ENCODE peak calls at places on chromosomes 7 and 10, in four cellular contexts. One of them, this sample, is unnamed.

GRCh38 chr10:123081896-123082295 is 53.9 kb upstream of the HMX3 start:
- DNase-seq in fibroblast of the aortic adventitia: no peak
- DNase-seq in AG04450: no peak
- DNase-seq in upper lobe of left lung: no peak
- DNase-seq in this sample: no peak

GRCh38 chr10:49598986-49599385 is 11.1 kb upstream of the SLC18A3 start:
- DNase-seq in fibroblast of the aortic adventitia: peak
- DNase-seq in upper lobe of left lung: no peak
- DNase-seq in AG04450: no peak
- DNase-seq in this sample: peak

GRCh38 chr7:77674878-77675277 is 21.4 kb upstream of the RSBN1L start:
- DNase-seq in fibroblast of the aortic adventitia: peak
- DNase-seq in AG04450: no peak
- DNase-seq in upper lobe of left lung: no peak
- DNase-seq in this sample: no peak

GRCh38 chr7:151769189-151769821 is 107.6 kb downstream of the PRKAG2 start:
- DNase-seq in upper lobe of left lung: peak
- DNase-seq in fibroblast of the aortic adventitia: no peak
- DNase-seq in AG04450: no peak
- DNase-seq in this sample: peak

GRCh38 chr10:116978906-116979305 is 26.1 kb downstream of the SHTN1 start:
- DNase-seq in upper lobe of left lung: no peak
- DNase-seq in fibroblast of the aortic adventitia: no peak
- DNase-seq in AG04450: no peak
- DNase-seq in this sample: no peak

GRCh38 chr10:87752571-87752970 is 65.5 kb downstream of the ATAD1 start:
- DNase-seq in AG04450: no peak
- DNase-seq in fibroblast of the aortic adventitia: peak
- DNase-seq in upper lobe of left lung: no peak
- DNase-seq in this sample: no peak

GRCh38 chr7:139692723-139693122 is 85.1 kb downstream of the HIPK2 start:
- DNase-seq in fibroblast of the aortic adventitia: no peak
- DNase-seq in AG04450: no peak
- DNase-seq in upper lobe of left lung: no peak
- DNase-seq in this sample: no peak

GRCh38 chr10:6346621-6347020 is 143.9 kb downstream of the PFKFB3 start:
- DNase-seq in AG04450: no peak
- DNase-seq in fibroblast of the aortic adventitia: no peak
- DNase-seq in upper lobe of left lung: no peak
- DNase-seq in this sample: no peak

GRCh38 chr7:108310351-108310750 is 145.9 kb downstream of the NRCAM start:
- DNase-seq in upper lobe of left lung: no peak
- DNase-seq in fibroblast of the aortic adventitia: peak
- DNase-seq in AG04450: no peak
- DNase-seq in this sample: no peak

GRCh38 chr10:22230331-22230833 is 12.6 kb upstream of the EBLN1 start:
- DNase-seq in upper lobe of left lung: no peak
- DNase-seq in AG04450: no peak
- DNase-seq in fibroblast of the aortic adventitia: peak
- DNase-seq in this sample: peak

GRCh38 chr7:80729586-80730320 is 91.3 kb downstream of the CD36 start:
- DNase-seq in AG04450: no peak
- DNase-seq in upper lobe of left lung: no peak
- DNase-seq in fibroblast of the aortic adventitia: peak
- DNase-seq in this sample: no peak

GRCh38 chr7:80726731-80727130 is 88.3 kb downstream of the CD36 start:
- DNase-seq in AG04450: no peak
- DNase-seq in fibroblast of the aortic adventitia: no peak
- DNase-seq in upper lobe of left lung: no peak
- DNase-seq in this sample: no peak

GRCh38 chr7:80735330-80735729 is 96.9 kb downstream of the CD36 start:
- DNase-seq in fibroblast of the aortic adventitia: no peak
- DNase-seq in AG04450: no peak
- DNase-seq in upper lobe of left lung: no peak
- DNase-seq in this sample: no peak

GRCh38 chr7:80736371-80736770 is 97.9 kb downstream of the CD36 start:
- DNase-seq in upper lobe of left lung: no peak
- DNase-seq in fibroblast of the aortic adventitia: no peak
- DNase-seq in AG04450: no peak
- DNase-seq in this sample: no peak

GRCh38 chr7:80732635-80733034 is 94.2 kb downstream of the CD36 start:
- DNase-seq in fibroblast of the aortic adventitia: no peak
- DNase-seq in upper lobe of left lung: no peak
- DNase-seq in AG04450: no peak
- DNase-seq in this sample: no peak
- TF ChIP-seq CTCF in fibroblast of the aortic adventitia: no peak
- TF ChIP-seq CTCF in upper lobe of left lung: no peak
- TF ChIP-seq CTCF in AG04450: no peak
- TF ChIP-seq CTCF in this sample: no peak

GRCh38 chr7:134327896-134328295 is 11.2 kb upstream of the SLC35B4 start:
- DNase-seq in fibroblast of the aortic adventitia: peak
- DNase-seq in AG04450: no peak
- DNase-seq in upper lobe of left lung: no peak
- DNase-seq in this sample: peak
- TF ChIP-seq CTCF in fibroblast of the aortic adventitia: peak
- TF ChIP-seq CTCF in AG04450: peak
- TF ChIP-seq CTCF in upper lobe of left lung: no peak
- TF ChIP-seq CTCF in this sample: peak

GRCh38 chr10:120810298-120810697 is 40.9 kb upstream of the WDR11 start:
- DNase-seq in fibroblast of the aortic adventitia: no peak
- DNase-seq in upper lobe of left lung: no peak
- DNase-seq in AG04450: no peak
- DNase-seq in this sample: no peak

GRCh38 chr10:120806081-120806480 is 45.1 kb upstream of the WDR11 start:
- DNase-seq in fibroblast of the aortic adventitia: no peak
- DNase-seq in upper lobe of left lung: no peak
- DNase-seq in AG04450: no peak
- DNase-seq in this sample: no peak

GRCh38 chr10:120800528-120801323 is 50.4 kb upstream of the WDR11 start:
- DNase-seq in AG04450: no peak
- DNase-seq in fibroblast of the aortic adventitia: no peak
- DNase-seq in upper lobe of left lung: no peak
- DNase-seq in this sample: no peak

GRCh38 chr10:120804020-120804419 is 47.1 kb upstream of the WDR11 start:
- DNase-seq in upper lobe of left lung: no peak
- DNase-seq in fibroblast of the aortic adventitia: no peak
- DNase-seq in AG04450: no peak
- DNase-seq in this sample: no peak

GRCh38 chr10:120805014-120805805 is 46.0 kb upstream of the WDR11 start:
- DNase-seq in upper lobe of left lung: no peak
- DNase-seq in fibroblast of the aortic adventitia: no peak
- DNase-seq in AG04450: no peak
- DNase-seq in this sample: no peak
- TF ChIP-seq CTCF in upper lobe of left lung: no peak
- TF ChIP-seq CTCF in fibroblast of the aortic adventitia: no peak
- TF ChIP-seq CTCF in AG04450: no peak
- TF ChIP-seq CTCF in this sample: peak

DNA sequence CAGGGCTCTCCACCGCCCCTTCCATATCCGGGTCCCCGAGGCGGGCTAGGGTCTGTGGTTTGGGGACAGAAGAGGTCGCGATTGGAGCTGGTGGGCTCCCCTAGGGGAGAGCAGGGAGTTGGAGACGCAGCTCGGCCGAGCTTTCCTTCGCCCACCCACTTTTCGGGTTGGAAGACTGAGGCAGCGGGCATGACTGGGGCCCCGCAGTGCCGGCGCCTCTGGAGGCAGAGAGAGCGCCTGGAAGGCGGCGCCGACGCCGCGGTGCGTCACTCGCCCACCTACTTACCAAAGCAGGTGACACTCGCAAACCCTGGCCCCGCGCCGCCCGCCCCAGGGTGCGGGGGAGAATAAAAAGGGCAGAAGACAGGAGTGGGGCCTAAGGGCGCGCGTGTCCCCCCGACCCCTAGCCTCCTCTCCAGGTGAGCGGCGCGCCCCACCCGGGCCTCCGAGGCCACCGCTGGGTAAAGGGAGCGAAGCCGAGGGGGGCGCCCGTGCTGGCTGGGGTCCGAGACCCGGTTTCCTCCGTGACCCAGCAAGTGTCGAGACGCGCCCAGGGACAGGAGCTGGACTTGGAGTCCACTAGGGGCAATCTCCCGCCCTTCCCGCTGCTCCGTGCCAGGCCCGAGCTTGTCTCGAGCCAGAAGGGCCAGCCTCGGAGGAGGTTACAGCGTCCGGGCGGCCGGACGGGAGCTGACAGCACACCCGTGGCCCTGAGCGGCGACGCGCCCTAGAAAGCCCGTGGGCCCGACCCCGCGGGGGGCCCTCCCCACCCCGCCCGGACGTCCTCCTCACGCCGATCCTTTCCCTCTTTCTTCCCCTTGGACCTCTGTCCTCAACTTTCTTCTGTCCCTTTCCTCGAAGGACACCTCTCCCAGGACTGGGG is 34.4 kb upstream of the GRID1 start:
- DNase-seq in AG04450: no peak
- DNase-seq in fibroblast of the aortic adventitia: peak
- DNase-seq in upper lobe of left lung: peak
- DNase-seq in this sample: peak
- TF ChIP-seq CTCF in AG04450: peak
- TF ChIP-seq CTCF in fibroblast of the aortic adventitia: peak
- TF ChIP-seq CTCF in upper lobe of left lung: no peak
- TF ChIP-seq CTCF in this sample: no peak

GRCh38 chr10:93066544-93066913 is 5.9 kb downstream of the CYP26C1 start:
- DNase-seq in upper lobe of left lung: no peak
- DNase-seq in AG04450: no peak
- DNase-seq in fibroblast of the aortic adventitia: no peak
- DNase-seq in this sample: no peak

GRCh38 chr10:93067443-93068365 is 6.0 kb upstream of the CYP26A1 start:
- DNase-seq in AG04450: no peak
- DNase-seq in fibroblast of the aortic adventitia: no peak
- DNase-seq in upper lobe of left lung: no peak
- DNase-seq in this sample: no peak

GRCh38 chr10:93063977-93064660 is 3.5 kb downstream of the CYP26C1 start:
- DNase-seq in fibroblast of the aortic adventitia: no peak
- DNase-seq in upper lobe of left lung: no peak
- DNase-seq in AG04450: no peak
- DNase-seq in this sample: no peak

GRCh38 chr10:93064874-93065660 is 4.5 kb downstream of the CYP26C1 start:
- DNase-seq in fibroblast of the aortic adventitia: no peak
- DNase-seq in AG04450: no peak
- DNase-seq in upper lobe of left lung: no peak
- DNase-seq in this sample: no peak

GRCh38 chr10:93065675-93066543 is 5.3 kb downstream of the CYP26C1 start:
- DNase-seq in fibroblast of the aortic adventitia: no peak
- DNase-seq in AG04450: no peak
- DNase-seq in upper lobe of left lung: peak
- DNase-seq in this sample: no peak
- TF ChIP-seq CTCF in fibroblast of the aortic adventitia: no peak
- TF ChIP-seq CTCF in AG04450: no peak
- TF ChIP-seq CTCF in upper lobe of left lung: no peak
- TF ChIP-seq CTCF in this sample: no peak

DNA sequence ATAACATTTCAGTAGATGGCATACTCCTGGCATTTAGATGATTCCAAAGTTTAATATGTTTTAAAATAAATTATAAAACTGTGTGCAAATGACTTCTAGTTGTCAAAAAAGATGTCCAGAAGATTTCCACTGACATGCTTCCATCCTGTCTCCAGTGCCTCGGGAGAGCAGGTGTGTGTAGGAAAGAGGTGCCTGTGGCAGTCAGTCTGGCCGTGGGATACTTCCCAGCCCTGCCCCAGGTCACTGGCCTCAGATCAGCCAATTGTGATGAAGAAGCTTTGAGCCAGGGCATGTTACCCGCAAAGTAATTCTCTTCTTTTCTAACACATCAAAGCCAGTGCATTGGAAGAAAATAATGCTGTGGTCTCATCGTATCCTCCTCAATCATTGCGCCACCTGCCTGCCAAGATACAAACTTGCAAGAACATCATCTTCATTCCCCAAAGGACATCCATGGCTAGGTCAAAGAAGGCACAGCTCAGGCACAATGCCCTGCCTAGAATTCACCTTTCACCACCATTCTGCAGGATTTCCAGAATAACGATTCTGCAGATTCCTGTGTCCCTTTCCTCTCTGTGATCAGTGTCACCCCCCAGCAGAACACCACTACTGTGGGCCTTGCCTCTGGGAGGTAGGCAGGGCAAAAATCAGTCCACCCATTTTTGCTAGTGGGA is 6.3 kb upstream of the KCNMA1 start:
- DNase-seq in AG04450: peak
- DNase-seq in fibroblast of the aortic adventitia: peak
- DNase-seq in upper lobe of left lung: no peak
- DNase-seq in this sample: no peak
- TF ChIP-seq CTCF in AG04450: peak
- TF ChIP-seq CTCF in fibroblast of the aortic adventitia: peak
- TF ChIP-seq CTCF in upper lobe of left lung: peak
- TF ChIP-seq CTCF in this sample: peak

GRCh38 chr7:39458346-39458745 is 107.9 kb upstream of the YAE1 start:
- DNase-seq in upper lobe of left lung: no peak
- DNase-seq in fibroblast of the aortic adventitia: no peak
- DNase-seq in AG04450: no peak
- DNase-seq in this sample: no peak

GRCh38 chr7:39451901-39452300 is 114.3 kb upstream of the YAE1 start:
- DNase-seq in AG04450: no peak
- DNase-seq in upper lobe of left lung: no peak
- DNase-seq in fibroblast of the aortic adventitia: no peak
- DNase-seq in this sample: no peak

GRCh38 chr7:39459606-39460090 is 106.6 kb upstream of the YAE1 start:
- DNase-seq in upper lobe of left lung: no peak
- DNase-seq in fibroblast of the aortic adventitia: no peak
- DNase-seq in AG04450: no peak
- DNase-seq in this sample: no peak

GRCh38 chr7:39453743-39454355 is 112.4 kb upstream of the YAE1 start:
- DNase-seq in upper lobe of left lung: no peak
- DNase-seq in AG04450: peak
- DNase-seq in fibroblast of the aortic adventitia: peak
- DNase-seq in this sample: peak
- TF ChIP-seq CTCF in upper lobe of left lung: no peak
- TF ChIP-seq CTCF in AG04450: peak
- TF ChIP-seq CTCF in fibroblast of the aortic adventitia: peak
- TF ChIP-seq CTCF in this sample: peak

GRCh38 chr10:95467162-95467599 is 94.0 kb downstream of the SORBS1 start:
- DNase-seq in upper lobe of left lung: no peak
- DNase-seq in AG04450: no peak
- DNase-seq in fibroblast of the aortic adventitia: no peak
- DNase-seq in this sample: no peak
- TF ChIP-seq CTCF in upper lobe of left lung: no peak
- TF ChIP-seq CTCF in AG04450: no peak
- TF ChIP-seq CTCF in fibroblast of the aortic adventitia: no peak
- TF ChIP-seq CTCF in this sample: no peak

GRCh38 chr10:70052462-70053211 is at the start of gene MACROH2A2:
- DNase-seq in AG04450: no peak
- DNase-seq in fibroblast of the aortic adventitia: peak
- DNase-seq in upper lobe of left lung: peak
- DNase-seq in this sample: no peak
- TF ChIP-seq CTCF in AG04450: peak
- TF ChIP-seq CTCF in fibroblast of the aortic adventitia: peak
- TF ChIP-seq CTCF in upper lobe of left lung: no peak
- TF ChIP-seq CTCF in this sample: no peak